ENCODE peak calls at places on chromosomes 4 and X, in eight cellular contexts. Q is cardiac fibroblast, X is GM12865, G is PC-9, J is left ventricle myocardium inferior, B is kidney epithelial cell, D is epithelial cell of esophagus, S is psoas muscle. C is an unnamed sample.

GRCh38 chrX:8845060-8845459 is 43.9 kb upstream of the FAM9A start:
- DNase-seq in Q (peak; percentile 38), X (no peak), G (peak; percentile 57), J (no peak), B (no peak), D (no peak), S (no peak), C (no peak)

GRCh38 chr4:38308728-38309315 is 348.6 kb downstream of the PTTG2 start:
- DNase-seq in Q (peak; percentile 77), X (no peak), G (peak; percentile 77), J (no peak), B (no peak), D (peak; percentile 80), S (no peak), C (no peak)

GRCh38 chr4:3299538-3300197 is 6.8 kb downstream of the RGS12 start:
- DNase-seq in Q (no peak), X (no peak), G (no peak), J (no peak), B (no peak), D (no peak), S (no peak), C (no peak)

GRCh38 chr4:24922988-24923387 is 10.1 kb upstream of the CCDC149 start:
- DNase-seq in Q (no peak), X (no peak), G (no peak), J (no peak), B (no peak), D (no peak), S (no peak), C (no peak)

GRCh38 chr4:166341992-166342391 is 469.0 kb downstream of the TLL1 start:
- DNase-seq in Q (no peak), X (peak; percentile 57), G (no peak), J (no peak), B (no peak), D (no peak), S (no peak), C (no peak)

GRCh38 chr4:80097395-80098177 is 24.6 kb upstream of the ANTXR2 start:
- DNase-seq in Q (peak; percentile 79), X (no peak), G (no peak), J (peak; percentile 56), B (no peak), D (no peak), S (peak; percentile 30), C (no peak)

GRCh38 chr4:126479709-126480108 is 1153.0 kb upstream of the INTU start:
- DNase-seq in Q (no peak), X (no peak), G (no peak), J (no peak), B (no peak), D (no peak), S (no peak), C (no peak)

GRCh38 chrX:69046996-69047490 is 118.2 kb downstream of the PJA1 start:
- DNase-seq in Q (no peak), X (no peak), G (no peak), J (no peak), B (no peak), D (no peak), S (no peak), C (no peak)

GRCh38 chrX:10135561-10136399 is 21.0 kb upstream of the CLCN4 start:
- DNase-seq in Q (no peak), X (no peak), G (no peak), J (no peak), B (no peak), D (no peak), S (no peak), C (no peak)

GRCh38 chr4:110586137-110586850 is 36.6 kb downstream of the PITX2 start:
- DNase-seq in Q (peak; percentile 83), X (peak; percentile 8), G (peak; percentile 42), J (no peak), B (peak; percentile 43), D (peak; percentile 70), S (no peak), C (peak; percentile 32)

GRCh38 chrX:105098201-105098600 is 122.3 kb downstream of the TEX13A start:
- DNase-seq in Q (peak; percentile 2), X (no peak), G (no peak), J (no peak), B (no peak), D (no peak), S (no peak), C (no peak)

GRCh38 chrX:15838017-15838416 is 16.6 kb downstream of the AP1S2 start:
- DNase-seq in Q (no peak), X (peak; percentile 11), G (no peak), J (no peak), B (no peak), D (no peak), S (no peak), C (no peak)

GRCh38 chrX:46179748-46180147 is 365.5 kb downstream of the ZNF674 start:
- DNase-seq in Q (no peak), X (no peak), G (no peak), J (no peak), B (no peak), D (peak; percentile 34), S (no peak), C (no peak)

GRCh38 chr4:75671802-75672421 is 1.3 kb downstream of the G3BP2 start:
- DNase-seq in Q (peak; percentile 8), X (no peak), G (no peak), J (no peak), B (no peak), D (no peak), S (no peak), C (no peak)

GRCh38 chrX:11059923-11060322 is 51.2 kb upstream of the HCCS start:
- DNase-seq in Q (no peak), X (no peak), G (no peak), J (no peak), B (no peak), D (peak; percentile 80), S (no peak), C (no peak)

GRCh38 chr4:7183780-7184460 is 8.4 kb upstream of the SORCS2 start:
- DNase-seq in Q (no peak), X (no peak), G (no peak), J (no peak), B (no peak), D (no peak), S (no peak), C (no peak)

GRCh38 chr4:141074098-141074878 is 59.0 kb downstream of the RNF150 start:
- DNase-seq in Q (no peak), X (peak; percentile 43), G (no peak), J (no peak), B (no peak), D (no peak), S (no peak), C (no peak)

GRCh38 chrX:47501226-47502071 is 18.4 kb upstream of the ZNF41 start:
- DNase-seq in Q (peak; percentile 68), X (peak; percentile 62), G (peak; percentile 73), J (no peak), B (no peak), D (no peak), S (no peak), C (no peak)

GRCh38 chrX:17459008-17459407 is 84.0 kb downstream of the NHS start:
- DNase-seq in Q (peak; percentile 59), X (no peak), G (no peak), J (peak; percentile 15), B (no peak), D (peak; percentile 72), S (peak; percentile 25), C (no peak)

GRCh38 chr4:81541546-81541945 is 69.8 kb upstream of the RASGEF1B start:
- DNase-seq in Q (no peak), X (no peak), G (no peak), J (no peak), B (no peak), D (no peak), S (no peak), C (no peak)

GRCh38 chrX:48737940-48738339 is 23.6 kb upstream of the GLOD5 start:
- DNase-seq in Q (no peak), X (no peak), G (no peak), J (no peak), B (no peak), D (no peak), S (no peak), C (no peak)

GRCh38 chrX:48737213-48737938 is 24.2 kb upstream of the GLOD5 start:
- DNase-seq in Q (peak; percentile 98), X (peak; percentile 98), G (peak; percentile 88), J (peak; percentile 89), B (peak; percentile 93), D (peak; percentile 96), S (peak; percentile 87), C (peak; percentile 85)

GRCh38 chrX:48736878-48737212 is 24.7 kb upstream of the GLOD5 start:
- DNase-seq in Q (no peak), X (no peak), G (no peak), J (no peak), B (no peak), D (no peak), S (no peak), C (no peak)

GRCh38 chrX:48741834-48742233 is 19.7 kb upstream of the GLOD5 start:
- DNase-seq in Q (no peak), X (no peak), G (no peak), J (no peak), B (no peak), D (no peak), S (no peak), C (no peak)

GRCh38 chrX:48736303-48736702 is 25.2 kb upstream of the GLOD5 start:
- DNase-seq in Q (no peak), X (peak; percentile 2), G (no peak), J (no peak), B (no peak), D (no peak), S (no peak), C (no peak)
- H3K4me3 ChIP-seq in Q (no peak overlapping the region), X (peak overlapping the region; percentile 52), G (no peak overlapping the region), J (no peak overlapping the region), B (no peak overlapping the region), D (peak overlapping the region; percentile 46), S (peak overlapping the region; percentile 69), C (peak overlapping the region; percentile 71)

GRCh38 chrX:153578200-153578835 is 20.6 kb downstream of the CCNQ start:
- DNase-seq in Q (no peak), X (no peak), G (no peak), J (no peak), B (no peak), D (no peak), S (no peak), C (no peak)
- TF ChIP-seq CTCF in Q (no peak), X (no peak), G (no peak), J (no peak), B (no peak), D (no peak), S (no peak), C (no peak)

GRCh38 chrX:40058719-40059118 is 39.0 kb downstream of the BCOR start:
- DNase-seq in Q (no peak), X (no peak), G (no peak), J (no peak), B (no peak), D (no peak), S (no peak), C (no peak)
- H3K4me3 ChIP-seq in Q (no peak overlapping the region), X (no peak overlapping the region), G (no peak overlapping the region), J (no peak overlapping the region), B (no peak overlapping the region), D (no peak overlapping the region), S (no peak overlapping the region), C (no peak overlapping the region)

DNA sequence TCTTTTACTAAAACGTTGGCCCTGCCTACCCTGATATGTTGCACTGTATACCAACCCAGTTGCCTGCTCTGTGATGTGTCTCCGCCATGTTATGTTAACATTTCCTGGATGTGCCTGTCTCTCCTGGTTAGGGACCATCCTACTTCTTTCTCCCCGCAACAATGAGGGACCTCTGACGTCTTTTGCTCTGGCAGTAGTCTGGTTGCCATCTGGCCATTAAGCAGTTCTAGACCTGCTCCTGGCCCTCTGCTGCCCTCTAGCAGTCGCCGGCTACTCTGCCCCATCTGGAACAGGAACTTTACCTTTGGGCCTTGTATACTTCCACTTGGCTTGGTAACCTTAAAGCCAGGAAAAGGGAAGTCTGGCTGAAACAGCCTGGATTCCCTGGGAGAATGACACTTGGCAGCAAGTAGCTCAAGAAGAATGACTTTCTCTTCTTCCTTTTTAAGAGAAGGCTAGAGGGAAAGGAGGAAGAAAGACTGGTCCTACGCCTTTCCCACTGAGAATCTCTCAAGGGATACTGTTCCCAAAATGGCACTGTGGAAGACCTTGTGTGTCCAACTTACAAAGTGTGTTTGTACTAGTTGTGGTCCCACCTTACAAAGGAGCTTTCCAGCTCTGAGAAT is 63.5 kb downstream of the GPC3 start:
- DNase-seq in Q (peak; percentile 1), X (peak; percentile 42), G (no peak), J (peak; percentile 14), B (no peak), D (peak; percentile 42), S (peak; percentile 19), C (no peak)
- TF ChIP-seq CTCF in Q (peak; percentile 21), X (peak; percentile 48), G (peak; percentile 72), J (peak; percentile 53), B (peak; percentile 64), D (peak; percentile 67), S (peak; percentile 44), C (peak; percentile 76)

C was measured in epithelial cell of proximal tubule.